ENCODE peak calls at places on chromosomes 6 and 20, in seven cellular contexts. One of them, this sample, is unnamed.

GRCh38 chr6:14275493-14275851 is 157.9 kb downstream of the CD83 start:
- DNase-seq in Peyer's patch: no peak
- DNase-seq in stimulated activated naive CD4-positive, alpha-beta T cell: no peak
- DNase-seq in GM04503: no peak
- DNase-seq in activated naive CD8-positive, alpha-beta T cell treated with anti-CD3 and anti-CD28 coated beads for 36 hours: no peak
- DNase-seq in aorta: no peak
- DNase-seq in kidney: no peak
- DNase-seq in this sample: no peak

GRCh38 chr6:104623052-104623690 is 236.5 kb downstream of the HACE1 start:
- DNase-seq in kidney: no peak
- DNase-seq in stimulated activated naive CD4-positive, alpha-beta T cell: no peak
- DNase-seq in aorta: no peak
- DNase-seq in activated naive CD8-positive, alpha-beta T cell treated with anti-CD3 and anti-CD28 coated beads for 36 hours: no peak
- DNase-seq in GM04503: no peak
- DNase-seq in Peyer's patch: no peak
- DNase-seq in this sample: no peak

GRCh38 chr6:169167581-169168301 is 85.9 kb downstream of the THBS2 start:
- DNase-seq in kidney: peak; percentile 91
- DNase-seq in activated naive CD8-positive, alpha-beta T cell treated with anti-CD3 and anti-CD28 coated beads for 36 hours: no peak
- DNase-seq in Peyer's patch: no peak
- DNase-seq in GM04503: peak; percentile 80
- DNase-seq in aorta: peak; percentile 94
- DNase-seq in stimulated activated naive CD4-positive, alpha-beta T cell: no peak
- DNase-seq in this sample: peak; percentile 95

GRCh38 chr6:154230910-154231595 is 125.5 kb downstream of the IPCEF1 start:
- DNase-seq in activated naive CD8-positive, alpha-beta T cell treated with anti-CD3 and anti-CD28 coated beads for 36 hours: no peak
- DNase-seq in aorta: no peak
- DNase-seq in kidney: no peak
- DNase-seq in Peyer's patch: no peak
- DNase-seq in GM04503: no peak
- DNase-seq in stimulated activated naive CD4-positive, alpha-beta T cell: no peak
- DNase-seq in this sample: no peak

GRCh38 chr6:161439093-161439492 is 165.2 kb upstream of the AGPAT4 start:
- DNase-seq in Peyer's patch: no peak
- DNase-seq in GM04503: peak; percentile 69
- DNase-seq in kidney: peak; percentile 85
- DNase-seq in activated naive CD8-positive, alpha-beta T cell treated with anti-CD3 and anti-CD28 coated beads for 36 hours: peak; percentile 17
- DNase-seq in aorta: peak; percentile 67
- DNase-seq in stimulated activated naive CD4-positive, alpha-beta T cell: no peak
- DNase-seq in this sample: no peak

GRCh38 chr6:27547157-27548075 is 74.5 kb upstream of the ZNF184 start:
- DNase-seq in stimulated activated naive CD4-positive, alpha-beta T cell: no peak
- DNase-seq in GM04503: no peak
- DNase-seq in aorta: no peak
- DNase-seq in activated naive CD8-positive, alpha-beta T cell treated with anti-CD3 and anti-CD28 coated beads for 36 hours: peak; percentile 52
- DNase-seq in kidney: no peak
- DNase-seq in Peyer's patch: no peak
- DNase-seq in this sample: no peak

GRCh38 chr20:58511364-58511763 is 3.8 kb downstream of the APCDD1L start:
- DNase-seq in Peyer's patch: no peak
- DNase-seq in aorta: no peak
- DNase-seq in activated naive CD8-positive, alpha-beta T cell treated with anti-CD3 and anti-CD28 coated beads for 36 hours: no peak
- DNase-seq in GM04503: peak; percentile 47
- DNase-seq in kidney: no peak
- DNase-seq in stimulated activated naive CD4-positive, alpha-beta T cell: no peak
- DNase-seq in this sample: no peak

GRCh38 chr6:138528986-138529385 is 29.7 kb upstream of the NHSL1 start:
- DNase-seq in aorta: no peak
- DNase-seq in kidney: no peak
- DNase-seq in activated naive CD8-positive, alpha-beta T cell treated with anti-CD3 and anti-CD28 coated beads for 36 hours: no peak
- DNase-seq in GM04503: no peak
- DNase-seq in Peyer's patch: no peak
- DNase-seq in stimulated activated naive CD4-positive, alpha-beta T cell: no peak
- DNase-seq in this sample: no peak

GRCh38 chr6:63636516-63636968 is 940 bp downstream of the PHF3 start:
- DNase-seq in GM04503: no peak
- DNase-seq in activated naive CD8-positive, alpha-beta T cell treated with anti-CD3 and anti-CD28 coated beads for 36 hours: peak; percentile 54
- DNase-seq in kidney: peak; percentile 80
- DNase-seq in Peyer's patch: peak; percentile 67
- DNase-seq in stimulated activated naive CD4-positive, alpha-beta T cell: peak; percentile 44
- DNase-seq in aorta: peak; percentile 67
- DNase-seq in this sample: peak; percentile 83

GRCh38 chr20:1376007-1376406 is 16.8 kb downstream of the FKBP1A start:
- DNase-seq in aorta: no peak
- DNase-seq in activated naive CD8-positive, alpha-beta T cell treated with anti-CD3 and anti-CD28 coated beads for 36 hours: no peak
- DNase-seq in stimulated activated naive CD4-positive, alpha-beta T cell: no peak
- DNase-seq in kidney: no peak
- DNase-seq in Peyer's patch: no peak
- DNase-seq in GM04503: no peak
- DNase-seq in this sample: no peak

GRCh38 chr6:79570129-79570801 is 33.0 kb upstream of the LCA5 start:
- DNase-seq in GM04503: no peak
- DNase-seq in Peyer's patch: no peak
- DNase-seq in activated naive CD8-positive, alpha-beta T cell treated with anti-CD3 and anti-CD28 coated beads for 36 hours: no peak
- DNase-seq in kidney: no peak
- DNase-seq in stimulated activated naive CD4-positive, alpha-beta T cell: no peak
- DNase-seq in aorta: no peak
- DNase-seq in this sample: no peak

GRCh38 chr20:43983359-43983758 is 68.7 kb downstream of the TOX2 start:
- DNase-seq in aorta: no peak
- DNase-seq in Peyer's patch: peak; percentile 67
- DNase-seq in activated naive CD8-positive, alpha-beta T cell treated with anti-CD3 and anti-CD28 coated beads for 36 hours: peak; percentile 29
- DNase-seq in GM04503: no peak
- DNase-seq in kidney: no peak
- DNase-seq in stimulated activated naive CD4-positive, alpha-beta T cell: no peak
- DNase-seq in this sample: no peak

GRCh38 chr20:52075400-52075799 is 116.2 kb downstream of the ZFP64 start:
- DNase-seq in aorta: no peak
- DNase-seq in GM04503: no peak
- DNase-seq in stimulated activated naive CD4-positive, alpha-beta T cell: no peak
- DNase-seq in Peyer's patch: no peak
- DNase-seq in kidney: no peak
- DNase-seq in activated naive CD8-positive, alpha-beta T cell treated with anti-CD3 and anti-CD28 coated beads for 36 hours: no peak
- DNase-seq in this sample: no peak

GRCh38 chr6:47102331-47102730 is 60.2 kb upstream of the ADGRF1 start:
- DNase-seq in Peyer's patch: no peak
- DNase-seq in stimulated activated naive CD4-positive, alpha-beta T cell: no peak
- DNase-seq in activated naive CD8-positive, alpha-beta T cell treated with anti-CD3 and anti-CD28 coated beads for 36 hours: no peak
- DNase-seq in kidney: no peak
- DNase-seq in aorta: no peak
- DNase-seq in GM04503: no peak
- DNase-seq in this sample: no peak

GRCh38 chr6:119077643-119078448 is 618 bp downstream of the FAM184A start:
- DNase-seq in aorta: no peak
- DNase-seq in kidney: peak; percentile 78
- DNase-seq in Peyer's patch: peak; percentile 58
- DNase-seq in activated naive CD8-positive, alpha-beta T cell treated with anti-CD3 and anti-CD28 coated beads for 36 hours: peak; percentile 61
- DNase-seq in GM04503: no peak
- DNase-seq in stimulated activated naive CD4-positive, alpha-beta T cell: peak; percentile 51
- DNase-seq in this sample: no peak

GRCh38 chr6:20875369-20875963 is 341.2 kb downstream of the CDKAL1 start:
- DNase-seq in stimulated activated naive CD4-positive, alpha-beta T cell: no peak
- DNase-seq in Peyer's patch: no peak
- DNase-seq in kidney: no peak
- DNase-seq in aorta: no peak
- DNase-seq in GM04503: no peak
- DNase-seq in activated naive CD8-positive, alpha-beta T cell treated with anti-CD3 and anti-CD28 coated beads for 36 hours: no peak
- DNase-seq in this sample: no peak

GRCh38 chr20:52830598-52830997 is 141.6 kb upstream of the TSHZ2 start:
- DNase-seq in Peyer's patch: no peak
- DNase-seq in stimulated activated naive CD4-positive, alpha-beta T cell: no peak
- DNase-seq in GM04503: no peak
- DNase-seq in kidney: no peak
- DNase-seq in aorta: no peak
- DNase-seq in activated naive CD8-positive, alpha-beta T cell treated with anti-CD3 and anti-CD28 coated beads for 36 hours: no peak
- DNase-seq in this sample: no peak

GRCh38 chr6:142716097-142716496 is 228.9 kb downstream of the HIVEP2 start:
- DNase-seq in kidney: no peak
- DNase-seq in stimulated activated naive CD4-positive, alpha-beta T cell: no peak
- DNase-seq in activated naive CD8-positive, alpha-beta T cell treated with anti-CD3 and anti-CD28 coated beads for 36 hours: no peak
- DNase-seq in aorta: no peak
- DNase-seq in Peyer's patch: no peak
- DNase-seq in GM04503: no peak
- DNase-seq in this sample: no peak

GRCh38 chr6:24893342-24893850 is 42.4 kb downstream of the RIPOR2 start:
- DNase-seq in stimulated activated naive CD4-positive, alpha-beta T cell: no peak
- DNase-seq in Peyer's patch: no peak
- DNase-seq in aorta: no peak
- DNase-seq in activated naive CD8-positive, alpha-beta T cell treated with anti-CD3 and anti-CD28 coated beads for 36 hours: no peak
- DNase-seq in GM04503: no peak
- DNase-seq in kidney: no peak
- DNase-seq in this sample: no peak

GRCh38 chr6:16669227-16669626 is 92.0 kb downstream of the ATXN1 start:
- DNase-seq in activated naive CD8-positive, alpha-beta T cell treated with anti-CD3 and anti-CD28 coated beads for 36 hours: peak; percentile 65
- DNase-seq in stimulated activated naive CD4-positive, alpha-beta T cell: no peak
- DNase-seq in GM04503: no peak
- DNase-seq in kidney: no peak
- DNase-seq in Peyer's patch: no peak
- DNase-seq in aorta: no peak
- DNase-seq in this sample: no peak

GRCh38 chr20:25081065-25081729 is 744 bp downstream of the VSX1 start:
- DNase-seq in stimulated activated naive CD4-positive, alpha-beta T cell: peak; percentile 30
- DNase-seq in kidney: no peak
- DNase-seq in GM04503: no peak
- DNase-seq in aorta: no peak
- DNase-seq in activated naive CD8-positive, alpha-beta T cell treated with anti-CD3 and anti-CD28 coated beads for 36 hours: peak; percentile 55
- DNase-seq in Peyer's patch: no peak
- DNase-seq in this sample: peak; percentile 77

GRCh38 chr6:147201885-147202515 is 2.2 kb upstream of the STXBP5 start:
- DNase-seq in stimulated activated naive CD4-positive, alpha-beta T cell: no peak
- DNase-seq in activated naive CD8-positive, alpha-beta T cell treated with anti-CD3 and anti-CD28 coated beads for 36 hours: peak; percentile 7
- DNase-seq in GM04503: no peak
- DNase-seq in kidney: no peak
- DNase-seq in Peyer's patch: peak; percentile 51
- DNase-seq in aorta: no peak
- DNase-seq in this sample: no peak

GRCh38 chr20:8073024-8073832 is 53.7 kb upstream of the TMX4 start:
- DNase-seq in kidney: no peak
- DNase-seq in stimulated activated naive CD4-positive, alpha-beta T cell: no peak
- DNase-seq in activated naive CD8-positive, alpha-beta T cell treated with anti-CD3 and anti-CD28 coated beads for 36 hours: no peak
- DNase-seq in Peyer's patch: no peak
- DNase-seq in GM04503: peak; percentile 37
- DNase-seq in aorta: no peak
- DNase-seq in this sample: no peak

GRCh38 chr6:134619789-134620188 is 301.9 kb upstream of the SGK1 start:
- DNase-seq in GM04503: peak; percentile 42
- DNase-seq in kidney: no peak
- DNase-seq in aorta: no peak
- DNase-seq in stimulated activated naive CD4-positive, alpha-beta T cell: no peak
- DNase-seq in Peyer's patch: no peak
- DNase-seq in activated naive CD8-positive, alpha-beta T cell treated with anti-CD3 and anti-CD28 coated beads for 36 hours: no peak
- DNase-seq in this sample: no peak

GRCh38 chr20:58106143-58106750 is 122.2 kb downstream of the ANKRD60 start:
- DNase-seq in GM04503: no peak
- DNase-seq in kidney: no peak
- DNase-seq in stimulated activated naive CD4-positive, alpha-beta T cell: no peak
- DNase-seq in activated naive CD8-positive, alpha-beta T cell treated with anti-CD3 and anti-CD28 coated beads for 36 hours: no peak
- DNase-seq in Peyer's patch: no peak
- DNase-seq in aorta: no peak
- DNase-seq in this sample: no peak

GRCh38 chr6:69729870-69730449 is 66.8 kb downstream of the LMBRD1 start:
- DNase-seq in GM04503: no peak
- DNase-seq in kidney: no peak
- DNase-seq in activated naive CD8-positive, alpha-beta T cell treated with anti-CD3 and anti-CD28 coated beads for 36 hours: no peak
- DNase-seq in stimulated activated naive CD4-positive, alpha-beta T cell: no peak
- DNase-seq in aorta: no peak
- DNase-seq in Peyer's patch: no peak
- DNase-seq in this sample: no peak

This sample was measured in posterior vena cava.